ENCODE peak calls at places on chromosomes 6 and 20, in six cellular contexts. F is SK-N-SH, I is HepG2, T is GM12878, X is A549, G is K562. V is an unnamed sample.
A peak's percentile ranks its signal among the peaks of the same experiment; 100 is the strongest.

GRCh38 chr6:21423106-21423854 is 170.3 kb upstream of the SOX4 start:
- DNase-seq in F (no peak), I (no peak), T (no peak), X (no peak), G (no peak), V (no peak)

GRCh38 chr6:125919618-125920017 is 37.0 kb upstream of the HINT3 start:
- DNase-seq in F (no peak), I (no peak), T (no peak), X (no peak), G (no peak), V (no peak)

GRCh38 chr6:45388328-45388727 is 10.6 kb upstream of the SUPT3H start:
- DNase-seq in F (no peak), I (no peak), T (no peak), X (no peak), G (no peak), V (no peak)

GRCh38 chr20:2210646-2211556 is 84.9 kb upstream of the TGM3 start:
- DNase-seq in F (no peak), I (no peak), T (no peak), X (no peak), G (no peak), V (no peak)

GRCh38 chr6:439681-440167 is 48.2 kb downstream of the IRF4 start:
- DNase-seq in F (no peak), I (no peak), T (no peak), X (no peak), G (no peak), V (no peak)

GRCh38 chr20:25006431-25007167 is 14.0 kb upstream of the APMAP start:
- DNase-seq in F (no peak), I (no peak), T (no peak), X (no peak), G (no peak), V (no peak)

GRCh38 chr6:5121479-5121878 is 36.3 kb downstream of the PPP1R3G start:
- DNase-seq in F (no peak), I (peak; percentile 63), T (no peak), X (no peak), G (no peak), V (no peak)

GRCh38 chr6:42942444-42942843 is 13.2 kb downstream of the CNPY3 start:
- DNase-seq in F (no peak), I (peak; percentile 63), T (no peak), X (no peak), G (peak; percentile 8), V (no peak)

GRCh38 chr20:63931735-63932134 is 24.5 kb downstream of the UCKL1 start:
- DNase-seq in F (no peak), I (no peak), T (no peak), X (no peak), G (no peak), V (no peak)
- TF ChIP-seq CHD2 in F (no peak), I (no peak), T (no peak), X (no peak), G (no peak), V (no peak)

DNA sequence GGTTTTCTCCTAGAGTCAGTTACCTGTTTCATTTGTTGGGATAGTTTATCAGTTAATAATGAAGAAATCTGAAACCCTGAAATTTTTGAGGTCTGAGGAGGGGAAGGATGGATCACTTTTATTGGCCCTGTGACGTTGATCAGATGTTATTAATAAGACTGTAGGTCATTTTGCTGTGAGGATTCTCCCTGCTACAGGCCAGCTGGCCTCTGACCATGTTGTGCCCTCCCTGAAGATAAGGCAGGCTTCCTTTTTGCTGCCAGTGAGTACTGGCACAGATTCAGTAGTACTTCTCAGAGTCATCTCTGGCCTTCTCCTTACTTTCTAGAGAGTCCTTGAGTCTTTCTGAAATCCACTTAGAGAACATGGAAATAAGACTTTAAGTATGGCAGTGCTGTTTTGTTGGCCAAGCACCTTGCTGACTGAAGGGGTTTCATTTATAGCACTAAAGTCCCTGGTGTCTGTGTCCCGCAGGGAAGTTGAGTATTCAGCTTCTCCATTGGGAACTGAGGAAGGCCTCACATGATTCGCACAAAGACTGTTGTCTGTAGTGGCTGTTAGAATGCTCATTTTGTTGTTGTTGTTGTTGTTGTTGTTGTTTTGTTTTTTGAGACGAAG is 202.6 kb downstream of the DTNBP1 start:
- DNase-seq in F (no peak), I (no peak), T (no peak), X (no peak), G (no peak), V (no peak)
- TF ChIP-seq CHD2 in F (no peak), I (no peak), T (no peak), X (no peak), G (no peak), V (no peak)

GRCh38 chr6:159037746-159038290 is 7.0 kb downstream of the TAGAP start:
- DNase-seq in F (no peak), I (no peak), T (no peak), X (no peak), G (no peak), V (no peak)

GRCh38 chr6:159038914-159039884 is 5.6 kb downstream of the TAGAP start:
- DNase-seq in F (no peak), I (no peak), T (peak; percentile 86), X (no peak), G (no peak), V (no peak)

GRCh38 chr6:159033160-159034049 is 11.4 kb downstream of the TAGAP start:
- DNase-seq in F (no peak), I (peak; percentile 19), T (no peak), X (no peak), G (no peak), V (no peak)

GRCh38 chr6:159036673-159037072 is 8.1 kb downstream of the TAGAP start:
- DNase-seq in F (no peak), I (no peak), T (no peak), X (no peak), G (no peak), V (no peak)

DNA sequence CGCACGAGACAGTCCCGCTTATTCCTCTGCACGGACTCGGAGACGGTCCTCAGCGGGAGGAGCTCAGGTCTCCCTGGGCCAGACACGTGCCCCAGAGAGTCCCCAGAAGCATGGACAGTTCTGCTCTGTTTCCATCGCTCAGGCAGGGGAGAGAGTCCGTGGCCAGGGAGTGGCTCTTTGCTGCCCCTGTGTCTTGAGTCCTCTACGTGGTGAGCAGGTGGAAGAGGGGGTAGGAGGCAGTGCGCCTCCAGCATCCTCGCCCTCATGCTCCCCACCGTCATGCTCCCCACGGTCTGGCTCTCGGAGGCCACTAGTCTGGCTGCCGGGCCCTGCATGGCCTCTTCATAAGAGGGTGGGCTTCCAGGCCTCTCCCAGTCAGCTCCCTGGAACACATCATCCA is 8.9 kb downstream of the TAGAP start:
- DNase-seq in F (no peak), I (no peak), T (no peak), X (no peak), G (no peak), V (no peak)
- TF ChIP-seq CHD2 in F (no peak), I (no peak), T (no peak), X (no peak), G (no peak), V (no peak)

DNA sequence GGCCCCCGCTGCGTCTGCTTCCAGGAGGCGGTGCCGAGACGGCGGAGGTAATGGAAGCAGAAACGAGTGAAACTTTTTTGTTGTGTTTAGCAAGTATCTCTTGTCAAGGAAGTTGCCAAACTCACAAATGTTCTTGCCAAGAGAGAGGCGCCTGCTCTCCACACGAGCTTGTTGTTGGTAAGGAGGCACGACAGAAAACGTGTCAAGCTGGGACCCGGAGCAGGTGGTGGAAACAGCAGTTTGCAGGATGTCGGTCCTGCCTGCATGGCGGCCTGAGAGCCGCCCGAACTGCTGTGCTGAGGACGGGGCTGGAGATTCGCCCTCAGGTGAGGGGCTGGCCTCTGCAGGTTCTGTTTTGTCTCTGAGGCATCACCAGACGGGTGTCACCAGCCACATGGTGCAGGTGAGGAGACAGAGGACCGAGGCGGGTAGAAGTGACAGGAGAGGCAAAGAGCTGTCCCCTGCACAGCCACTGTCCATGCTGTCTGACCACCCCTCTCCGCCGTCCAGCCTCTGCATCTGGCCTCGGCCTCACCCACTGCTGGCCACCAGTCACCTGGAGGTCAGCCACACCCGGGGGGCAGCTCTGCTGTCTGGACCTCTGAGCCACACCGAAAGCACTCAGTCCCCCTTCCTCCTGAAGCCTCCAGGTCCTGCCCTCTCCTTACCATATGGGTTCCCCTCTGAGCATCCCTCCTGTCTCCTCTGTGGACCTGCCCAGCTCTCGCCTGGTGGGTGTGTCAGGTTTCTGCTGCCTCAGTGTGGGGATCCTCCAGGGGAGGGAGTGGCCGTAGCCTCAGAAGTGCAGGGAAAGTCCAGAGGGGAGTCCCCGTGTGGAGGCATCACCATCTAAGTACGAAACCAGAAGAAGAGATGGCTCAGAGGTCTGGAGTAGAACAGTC is 261.5 kb downstream of the TAF4 start:
- DNase-seq in F (no peak), I (no peak), T (peak; percentile 3), X (no peak), G (no peak), V (no peak)
- TF ChIP-seq CHD2 in F (no peak), I (no peak), T (no peak), X (no peak), G (no peak), V (no peak)

DNA sequence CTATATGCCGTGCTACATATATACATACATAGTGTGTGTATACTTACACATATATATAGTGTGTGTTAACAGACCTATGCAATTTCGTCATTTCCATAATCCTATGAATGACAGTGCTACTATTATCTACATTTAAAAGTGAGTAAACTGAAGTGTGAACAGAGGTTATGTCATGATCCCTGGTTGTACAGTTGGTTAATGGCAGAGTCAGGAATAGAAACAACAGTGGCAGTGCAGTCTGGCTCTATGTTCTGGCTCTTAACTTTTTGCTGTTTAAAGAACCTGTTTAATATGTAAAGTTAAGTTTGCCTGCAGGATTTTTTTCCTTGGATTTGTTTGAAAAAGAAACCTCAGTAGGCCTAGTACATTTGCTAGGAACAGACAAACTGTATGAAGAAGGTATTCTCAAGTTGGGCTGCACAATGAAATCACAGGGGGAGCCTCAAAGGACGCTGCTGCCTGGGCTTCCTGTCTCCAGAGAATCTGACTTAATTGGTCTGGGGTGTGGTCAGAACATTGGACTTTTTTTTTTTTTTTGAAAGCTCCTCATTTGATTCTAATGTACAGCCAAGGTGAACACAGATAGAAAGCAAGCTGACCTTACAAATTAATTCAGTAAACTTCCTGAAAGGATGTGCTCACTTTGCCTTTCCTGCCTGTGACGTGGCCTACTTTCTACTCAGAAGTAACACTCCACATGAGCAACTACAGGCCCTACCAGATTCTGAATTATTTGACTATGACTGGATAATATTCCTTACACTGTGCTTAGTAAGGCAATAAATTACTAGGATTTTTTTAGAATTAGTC is 29.4 kb downstream of the PLCB1 start:
- DNase-seq in F (no peak), I (no peak), T (no peak), X (no peak), G (no peak), V (no peak)
- TF ChIP-seq CHD2 in F (no peak), I (no peak), T (no peak), X (no peak), G (no peak), V (no peak)

GRCh38 chr6:41437604-41438003 is 102.2 kb downstream of the NCR2 start:
- DNase-seq in F (no peak), I (no peak), T (no peak), X (no peak), G (no peak), V (no peak)
- TF ChIP-seq CHD2 in F (no peak), I (no peak), T (no peak), X (no peak), G (no peak), V (no peak)

DNA sequence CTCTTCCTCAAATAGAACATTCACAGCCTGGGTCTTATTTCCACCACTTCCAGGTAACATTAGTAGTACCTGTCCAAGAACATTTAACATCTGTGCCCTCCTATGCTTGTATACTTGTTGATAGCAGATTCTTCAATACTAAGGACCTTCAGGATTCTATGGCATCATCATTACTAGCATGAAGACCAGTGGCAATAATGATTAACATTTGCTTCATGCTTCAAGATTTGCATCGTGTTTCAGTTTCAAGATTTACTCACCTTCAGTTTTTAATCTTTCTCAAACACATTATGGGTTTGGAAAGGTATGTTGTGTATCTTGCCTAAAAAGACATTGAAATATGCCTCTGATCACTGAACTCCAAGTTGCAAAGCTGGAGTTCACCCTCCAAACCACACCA is 412.8 kb upstream of the NRSN1 start:
- DNase-seq in F (no peak), I (no peak), T (no peak), X (no peak), G (no peak), V (no peak)
- TF ChIP-seq CHD2 in F (no peak), I (no peak), T (no peak), X (no peak), G (no peak), V (no peak)